ENCODE peak calls at places on chromosome 9, in ten cellular contexts. G, C, Y, U, T, N, M, B, A and D are unnamed samples.

GRCh38 chr9:110847661-110848060 is 179.1 kb downstream of the MUSK start:
- DNase-seq in Y (no peak), M (no peak), A (no peak), C (no peak), N (no peak), B (no peak), T (no peak), U (no peak), G (no peak), D (no peak)

GRCh38 chr9:110329676-110330235 is 7.9 kb downstream of the TXNDC8 start:
- DNase-seq in B (no peak), Y (no peak), T (no peak), A (no peak), M (no peak), U (no peak), N (peak; percentile 27), C (no peak), G (no peak), D (no peak)

GRCh38 chr9:124882221-124882620 is 20.3 kb downstream of the ARPC5L start:
- DNase-seq in N (no peak), T (no peak), U (no peak), B (no peak), M (no peak), A (peak; percentile 48), C (peak; percentile 31), Y (no peak), G (no peak), D (no peak)

GRCh38 chr9:134915046-134915930 is 2.4 kb downstream of the FCN1 start:
- DNase-seq in Y (no peak), A (no peak), C (no peak), G (no peak), N (no peak), M (no peak), U (no peak), T (no peak), B (no peak), D (no peak)

GRCh38 chr9:88589656-88590055 is 54.7 kb downstream of the NXNL2 start:
- DNase-seq in N (no peak), G (no peak), A (no peak), B (no peak), U (no peak), M (no peak), Y (no peak), T (no peak), C (no peak), D (no peak)

GRCh38 chr9:78133751-78134150 is 102.1 kb upstream of the CEP78 start:
- DNase-seq in B (no peak), N (no peak), Y (no peak), M (no peak), A (no peak), C (no peak), T (no peak), G (no peak), U (no peak), D (peak; percentile 57)

GRCh38 chr9:33439731-33440130 is 7.7 kb downstream of the AQP3 start:
- DNase-seq in U (no peak), M (no peak), T (no peak), A (no peak), C (no peak), Y (peak; percentile 61), N (no peak), G (no peak), B (no peak), D (no peak)

GRCh38 chr9:14908221-14909206 is 1.7 kb downstream of the FREM1 start:
- DNase-seq in Y (peak; percentile 25), G (no peak), C (no peak), A (peak; percentile 41), M (no peak), U (no peak), T (no peak), N (no peak), B (no peak), D (peak; percentile 81)

GRCh38 chr9:116966199-116966598 is 279.1 kb downstream of the TRIM32 start:
- DNase-seq in Y (no peak), T (no peak), C (no peak), G (no peak), A (no peak), U (no peak), N (no peak), M (no peak), B (no peak), D (no peak)

GRCh38 chr9:21251162-21251561 is 11.4 kb upstream of the IFNA14 start:
- DNase-seq in A (no peak), G (no peak), B (no peak), M (no peak), C (no peak), Y (no peak), T (no peak), N (no peak), U (no peak), D (no peak)

GRCh38 chr9:27801511-27801910 is 228.2 kb upstream of the C9orf72 start:
- DNase-seq in N (no peak), A (no peak), U (no peak), G (no peak), Y (no peak), B (no peak), M (no peak), C (no peak), T (no peak), D (no peak)

GRCh38 chr9:94490465-94490864 is 64.4 kb upstream of the PCAT7 start:
- DNase-seq in A (peak; percentile 7), T (peak; percentile 25), G (no peak), B (no peak), M (no peak), N (no peak), Y (peak; percentile 17), C (no peak), U (no peak), D (no peak)

GRCh38 chr9:119788876-119789275 is 419.6 kb upstream of the BRINP1 start:
- DNase-seq in A (no peak), Y (no peak), B (no peak), N (no peak), G (no peak), T (no peak), M (no peak), U (no peak), C (no peak), D (peak; percentile 5)

GRCh38 chr9:91848146-91848545 is 101.9 kb downstream of the ROR2 start:
- DNase-seq in N (no peak), A (no peak), Y (no peak), U (no peak), T (no peak), M (no peak), C (no peak), B (no peak), G (no peak), D (no peak)

GRCh38 chr9:98182069-98182820 is 10.2 kb downstream of the CORO2A start:
- DNase-seq in T (no peak), B (no peak), A (no peak), G (no peak), N (no peak), U (no peak), C (no peak), M (no peak), Y (peak; percentile 28), D (no peak)

GRCh38 chr9:29656641-29657406 is 2083.5 kb upstream of the C9orf72 start:
- DNase-seq in B (no peak), N (no peak), A (no peak), G (no peak), T (no peak), C (no peak), U (no peak), M (no peak), Y (no peak), D (no peak)